ENCODE peak calls at places on chromosomes 4 and X, in seven cellular contexts. V, D, A, Y, O, E and Q are unnamed samples.

GRCh38 chrX:24566233-24566632 is 80.9 kb downstream of the PCYT1B start:
- DNase-seq in V (no peak), D (no peak), A (no peak), Y (no peak), O (no peak), E (no peak), Q (no peak)

GRCh38 chrX:18714910-18715309 is 7.5 kb downstream of the PPEF1 start:
- DNase-seq in V (no peak), D (no peak), A (no peak), Y (no peak), O (no peak), E (no peak), Q (peak; percentile 33)

GRCh38 chr4:76061977-76062376 is 12.5 kb upstream of the ART3 start:
- DNase-seq in V (no peak), D (no peak), A (no peak), Y (no peak), O (no peak), E (no peak), Q (no peak)

GRCh38 chr4:140251566-140251965 is 97.6 kb upstream of the MAML3 start:
- DNase-seq in V (no peak), D (no peak), A (no peak), Y (peak; percentile 11), O (no peak), E (no peak), Q (no peak)

GRCh38 chrX:133980832-133981588 is 4.4 kb downstream of the GPC3 start:
- DNase-seq in V (no peak), D (no peak), A (no peak), Y (no peak), O (no peak), E (no peak), Q (no peak)

GRCh38 chrX:54184474-54184873 is 1.4 kb upstream of the FAM120C start:
- DNase-seq in V (no peak), D (no peak), A (no peak), Y (no peak), O (no peak), E (peak; percentile 12), Q (no peak)

GRCh38 chr4:155305619-155306018 is 71.1 kb downstream of the MAP9 start:
- DNase-seq in V (no peak), D (no peak), A (no peak), Y (no peak), O (no peak), E (no peak), Q (no peak)

GRCh38 chr4:176340871-176341685 is 21.3 kb downstream of the SPCS3 start:
- DNase-seq in V (no peak), D (peak; percentile 28), A (peak; percentile 32), Y (peak; percentile 56), O (no peak), E (peak; percentile 46), Q (peak; percentile 73)

GRCh38 chr4:47562297-47562696 is 77.2 kb downstream of the ATP10D start:
- DNase-seq in V (no peak), D (no peak), A (no peak), Y (no peak), O (no peak), E (no peak), Q (no peak)

GRCh38 chr4:114264877-114265291 is 285.4 kb upstream of the ARSJ start:
- DNase-seq in V (no peak), D (no peak), A (no peak), Y (no peak), O (no peak), E (no peak), Q (no peak)

GRCh38 chr4:41332666-41333065 is 75.9 kb downstream of the UCHL1 start:
- DNase-seq in V (no peak), D (no peak), A (no peak), Y (no peak), O (no peak), E (no peak), Q (no peak)

GRCh38 chrX:71366674-71367256 is 608 bp downstream of the TAF1 start:
- DNase-seq in V (peak; percentile 5), D (peak; percentile 67), A (peak; percentile 21), Y (peak; percentile 34), O (no peak), E (peak; percentile 44), Q (peak; percentile 27)

GRCh38 chr4:81528979-81529378 is 57.3 kb upstream of the RASGEF1B start:
- DNase-seq in V (no peak), D (no peak), A (no peak), Y (no peak), O (no peak), E (no peak), Q (no peak)

GRCh38 chr4:61202100-61202637 is 2.0 kb downstream of the ADGRL3 start:
- DNase-seq in V (no peak), D (peak; percentile 83), A (no peak), Y (no peak), O (no peak), E (peak; percentile 60), Q (no peak)

GRCh38 chr4:102665527-102665926 is 95.2 kb downstream of the MANBA start:
- DNase-seq in V (no peak), D (no peak), A (no peak), Y (no peak), O (no peak), E (no peak), Q (no peak)

GRCh38 chrX:11665144-11666040 is at the start of gene ARHGAP6:
- DNase-seq in V (peak; percentile 34), D (peak; percentile 49), A (no peak), Y (peak; percentile 47), O (peak; percentile 13), E (peak; percentile 41), Q (peak; percentile 43)

GRCh38 chrX:71525316-71525715 is 7.6 kb upstream of the OGT start:
- DNase-seq in V (no peak), D (no peak), A (no peak), Y (no peak), O (no peak), E (no peak), Q (no peak)

GRCh38 chr4:4574792-4575191 is 32.9 kb upstream of the STX18 start:
- DNase-seq in V (peak; percentile 65), D (no peak), A (no peak), Y (peak; percentile 87), O (no peak), E (no peak), Q (peak; percentile 65)

GRCh38 chr4:151600432-151600831 is 160.4 kb downstream of the GATB start:
- DNase-seq in V (no peak), D (no peak), A (no peak), Y (no peak), O (no peak), E (no peak), Q (no peak)

GRCh38 chrX:13131511-13132137 is 87.2 kb upstream of the FAM9C start:
- DNase-seq in V (no peak), D (no peak), A (no peak), Y (no peak), O (no peak), E (no peak), Q (peak; percentile 47)

GRCh38 chr4:147430111-147430510 is 50.8 kb upstream of the EDNRA start:
- DNase-seq in V (no peak), D (no peak), A (no peak), Y (no peak), O (no peak), E (no peak), Q (no peak)

GRCh38 chr4:94814237-94814636 is 56.5 kb downstream of the BMPR1B start:
- DNase-seq in V (no peak), D (no peak), A (no peak), Y (no peak), O (no peak), E (no peak), Q (no peak)

GRCh38 chrX:5528057-5528456 is 700.6 kb downstream of the NLGN4X start:
- DNase-seq in V (no peak), D (no peak), A (no peak), Y (no peak), O (no peak), E (no peak), Q (no peak)

GRCh38 chr4:139144911-139145551 is 32.0 kb downstream of the ELF2 start:
- DNase-seq in V (no peak), D (no peak), A (no peak), Y (peak; percentile 19), O (no peak), E (no peak), Q (no peak)

GRCh38 chrX:8849945-8850344 is 48.8 kb upstream of the FAM9A start:
- DNase-seq in V (no peak), D (no peak), A (no peak), Y (no peak), O (no peak), E (peak; percentile 6), Q (no peak)

GRCh38 chr4:83266689-83267088 is 17.9 kb downstream of the COQ2 start:
- DNase-seq in V (no peak), D (no peak), A (no peak), Y (no peak), O (no peak), E (no peak), Q (no peak)

GRCh38 chr4:138775890-138776289 is 239.7 kb upstream of the NOCT start:
- DNase-seq in V (no peak), D (no peak), A (no peak), Y (peak; percentile 44), O (no peak), E (no peak), Q (no peak)

GRCh38 chr4:105433421-105433820 is 40.4 kb downstream of the PPA2 start:
- DNase-seq in V (no peak), D (no peak), A (no peak), Y (no peak), O (no peak), E (no peak), Q (no peak)
- H3K4me3 ChIP-seq in V (no peak overlapping the region), D (no peak overlapping the region), A (no peak overlapping the region), Y (no peak overlapping the region), O (no peak overlapping the region), E (no peak overlapping the region), Q (no peak overlapping the region)

GRCh38 chr4:7347981-7348380 is 86.7 kb downstream of the PSAPL1 start:
- DNase-seq in V (no peak), D (no peak), A (no peak), Y (no peak), O (no peak), E (no peak), Q (no peak)
- H3K4me1 ChIP-seq in V (no peaks in the 10 kb centered on the region), D (no peaks in the 10 kb centered on the region), A (no peaks in the 10 kb centered on the region), Y (no peaks in the 10 kb centered on the region), O (no peaks in the 10 kb centered on the region), E (no peaks in the 10 kb centered on the region), Q (no peaks in the 10 kb centered on the region)

DNA sequence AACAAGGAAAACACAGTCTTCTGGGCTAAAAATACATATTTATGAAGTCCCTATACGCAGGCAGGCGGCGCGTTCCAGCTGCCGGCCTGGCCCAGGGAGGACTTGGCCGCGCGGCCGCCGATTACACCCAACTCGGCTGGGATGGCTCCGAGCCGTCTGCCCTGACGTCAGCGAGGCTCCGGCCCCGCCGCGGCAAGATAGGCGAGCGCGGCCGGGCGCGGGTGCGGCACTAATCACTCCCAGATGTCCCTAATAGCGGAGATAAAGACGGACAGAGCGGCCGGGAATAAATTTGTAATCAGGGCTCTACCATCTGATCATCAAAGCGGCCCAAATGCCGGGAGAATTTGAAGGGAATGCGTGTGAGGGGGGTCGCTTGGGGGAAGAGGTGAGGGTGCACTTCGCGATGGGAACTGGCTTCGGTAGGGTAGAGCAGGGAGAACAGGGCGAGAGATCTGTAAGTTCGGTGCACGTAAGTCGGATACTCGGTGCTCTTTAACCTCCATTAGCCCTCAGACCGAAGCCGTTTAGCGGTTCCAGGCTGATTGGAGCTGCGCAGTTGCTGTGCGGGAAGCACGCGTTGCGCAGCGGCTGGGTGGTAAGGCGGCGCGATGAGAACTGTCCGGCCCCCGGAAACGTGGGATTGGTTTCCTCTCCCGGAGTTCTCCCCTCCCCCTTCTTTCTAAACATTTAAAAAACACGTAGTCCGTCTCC is 7.7 kb downstream of the HAND2 start:
- DNase-seq in V (peak; percentile 86), D (peak; percentile 81), A (peak; percentile 52), Y (peak; percentile 93), O (peak; percentile 76), E (peak; percentile 73), Q (peak; percentile 24)
- H3K4me3 ChIP-seq in V (peak overlapping the region; percentile 90), D (no peak overlapping the region), A (peak overlapping the region; percentile 21), Y (peak overlapping the region; percentile 5), O (peak overlapping the region; percentile 25), E (peak overlapping the region; percentile 92), Q (peak overlapping the region; percentile 6)

GRCh38 chr4:25875281-25875745 is 12.5 kb upstream of the SEL1L3 start:
- DNase-seq in V (no peak), D (no peak), A (no peak), Y (no peak), O (no peak), E (no peak), Q (no peak)
- H3K4me1 ChIP-seq in V (no peaks in the 10 kb centered on the region), D (no peaks in the 10 kb centered on the region), A (no peaks in the 10 kb centered on the region), Y (no peaks in the 10 kb centered on the region), O (no peaks in the 10 kb centered on the region), E (no peaks in the 10 kb centered on the region), Q (no peaks in the 10 kb centered on the region)